ENCODE peak calls at places on chromosomes 4 and X, in seven cellular contexts. One of them, this sample, is unnamed.

GRCh38 chr4:92163348-92163747 is 140.4 kb upstream of the GRID2 start:
- DNase-seq in endothelial cell: no peak
- DNase-seq in activated CD4-positive, CD25-positive, alpha-beta regulatory T cell treated with anti-CD3 and anti-CD28 coated beads, Interleukin-2, amount 50 U/mL, for 72 hours: no peak
- DNase-seq in CD8-positive, alpha-beta memory T cell: no peak
- DNase-seq in Ammon's horn: no peak
- DNase-seq in stimulated activated CD4-positive, alpha-beta T cell treated with anti-CD3 and anti-CD28 coated beads, Interleukin-12 subunit alpha, Interleukin-12 subunit beta, amount 100 ng/mL, for 48 hours: no peak
- DNase-seq in neuronal stem cell: no peak
- DNase-seq in this sample: no peak

GRCh38 chrX:104183685-104184084 is 17.4 kb downstream of the FAM199X start:
- DNase-seq in activated CD4-positive, CD25-positive, alpha-beta regulatory T cell treated with anti-CD3 and anti-CD28 coated beads, Interleukin-2, amount 50 U/mL, for 72 hours: no peak
- DNase-seq in CD8-positive, alpha-beta memory T cell: no peak
- DNase-seq in stimulated activated CD4-positive, alpha-beta T cell treated with anti-CD3 and anti-CD28 coated beads, Interleukin-12 subunit alpha, Interleukin-12 subunit beta, amount 100 ng/mL, for 48 hours: no peak
- DNase-seq in endothelial cell: no peak
- DNase-seq in neuronal stem cell: no peak
- DNase-seq in Ammon's horn: no peak
- DNase-seq in this sample: no peak

GRCh38 chr4:74537459-74537858 is 92.5 kb downstream of the AREG start:
- DNase-seq in Ammon's horn: no peak
- DNase-seq in neuronal stem cell: no peak
- DNase-seq in CD8-positive, alpha-beta memory T cell: no peak
- DNase-seq in endothelial cell: no peak
- DNase-seq in activated CD4-positive, CD25-positive, alpha-beta regulatory T cell treated with anti-CD3 and anti-CD28 coated beads, Interleukin-2, amount 50 U/mL, for 72 hours: no peak
- DNase-seq in stimulated activated CD4-positive, alpha-beta T cell treated with anti-CD3 and anti-CD28 coated beads, Interleukin-12 subunit alpha, Interleukin-12 subunit beta, amount 100 ng/mL, for 48 hours: no peak
- DNase-seq in this sample: no peak

GRCh38 chr4:87219648-87220093 is 747 bp downstream of the KLHL8 start:
- DNase-seq in activated CD4-positive, CD25-positive, alpha-beta regulatory T cell treated with anti-CD3 and anti-CD28 coated beads, Interleukin-2, amount 50 U/mL, for 72 hours: no peak
- DNase-seq in neuronal stem cell: no peak
- DNase-seq in stimulated activated CD4-positive, alpha-beta T cell treated with anti-CD3 and anti-CD28 coated beads, Interleukin-12 subunit alpha, Interleukin-12 subunit beta, amount 100 ng/mL, for 48 hours: peak; percentile 31
- DNase-seq in endothelial cell: no peak
- DNase-seq in Ammon's horn: peak; percentile 66
- DNase-seq in CD8-positive, alpha-beta memory T cell: no peak
- DNase-seq in this sample: no peak

GRCh38 chr4:108965031-108965430 is 202.2 kb upstream of the ETNPPL start:
- DNase-seq in neuronal stem cell: no peak
- DNase-seq in CD8-positive, alpha-beta memory T cell: no peak
- DNase-seq in Ammon's horn: no peak
- DNase-seq in stimulated activated CD4-positive, alpha-beta T cell treated with anti-CD3 and anti-CD28 coated beads, Interleukin-12 subunit alpha, Interleukin-12 subunit beta, amount 100 ng/mL, for 48 hours: no peak
- DNase-seq in activated CD4-positive, CD25-positive, alpha-beta regulatory T cell treated with anti-CD3 and anti-CD28 coated beads, Interleukin-2, amount 50 U/mL, for 72 hours: no peak
- DNase-seq in endothelial cell: no peak
- DNase-seq in this sample: no peak

GRCh38 chr4:137738377-137738990 is 206.2 kb upstream of the PCDH18 start:
- DNase-seq in activated CD4-positive, CD25-positive, alpha-beta regulatory T cell treated with anti-CD3 and anti-CD28 coated beads, Interleukin-2, amount 50 U/mL, for 72 hours: no peak
- DNase-seq in CD8-positive, alpha-beta memory T cell: no peak
- DNase-seq in stimulated activated CD4-positive, alpha-beta T cell treated with anti-CD3 and anti-CD28 coated beads, Interleukin-12 subunit alpha, Interleukin-12 subunit beta, amount 100 ng/mL, for 48 hours: no peak
- DNase-seq in neuronal stem cell: no peak
- DNase-seq in endothelial cell: no peak
- DNase-seq in Ammon's horn: no peak
- DNase-seq in this sample: no peak

GRCh38 chr4:48710446-48711209 is 69.5 kb downstream of the FRYL start:
- DNase-seq in endothelial cell: no peak
- DNase-seq in stimulated activated CD4-positive, alpha-beta T cell treated with anti-CD3 and anti-CD28 coated beads, Interleukin-12 subunit alpha, Interleukin-12 subunit beta, amount 100 ng/mL, for 48 hours: no peak
- DNase-seq in CD8-positive, alpha-beta memory T cell: no peak
- DNase-seq in Ammon's horn: no peak
- DNase-seq in neuronal stem cell: no peak
- DNase-seq in activated CD4-positive, CD25-positive, alpha-beta regulatory T cell treated with anti-CD3 and anti-CD28 coated beads, Interleukin-2, amount 50 U/mL, for 72 hours: no peak
- DNase-seq in this sample: no peak

GRCh38 chr4:8537041-8537461 is 43.1 kb upstream of the GPR78 start:
- DNase-seq in activated CD4-positive, CD25-positive, alpha-beta regulatory T cell treated with anti-CD3 and anti-CD28 coated beads, Interleukin-2, amount 50 U/mL, for 72 hours: no peak
- DNase-seq in Ammon's horn: peak; percentile 46
- DNase-seq in endothelial cell: no peak
- DNase-seq in stimulated activated CD4-positive, alpha-beta T cell treated with anti-CD3 and anti-CD28 coated beads, Interleukin-12 subunit alpha, Interleukin-12 subunit beta, amount 100 ng/mL, for 48 hours: no peak
- DNase-seq in CD8-positive, alpha-beta memory T cell: no peak
- DNase-seq in neuronal stem cell: no peak
- DNase-seq in this sample: no peak

GRCh38 chr4:113762061-113762850 is 718 bp upstream of the CAMK2D start:
- DNase-seq in stimulated activated CD4-positive, alpha-beta T cell treated with anti-CD3 and anti-CD28 coated beads, Interleukin-12 subunit alpha, Interleukin-12 subunit beta, amount 100 ng/mL, for 48 hours: peak; percentile 98
- DNase-seq in activated CD4-positive, CD25-positive, alpha-beta regulatory T cell treated with anti-CD3 and anti-CD28 coated beads, Interleukin-2, amount 50 U/mL, for 72 hours: peak; percentile 96
- DNase-seq in CD8-positive, alpha-beta memory T cell: peak; percentile 99
- DNase-seq in endothelial cell: peak; percentile 96
- DNase-seq in neuronal stem cell: peak; percentile 97
- DNase-seq in Ammon's horn: peak; percentile 99
- DNase-seq in this sample: peak; percentile 99

This sample was measured in CD4-positive, alpha-beta memory T cell.